ENCODE peak calls at places on chromosomes 5 and 9, in nine cellular contexts. X is stomach; A is caudate nucleus; J is H9; L is mammary epithelial cell; Q is CD8-positive, alpha-beta memory T cell; K is RWPE1; W is endothelial cell of umbilical vein; S is effector memory CD4-positive, alpha-beta T cell. U is an unnamed sample.

GRCh38 chr9:86944974-86945867 is 2.1 kb downstream of the GAS1 start:
- DNase-seq in J (peak), A (no peak), X (no peak), Q (no peak), S (no peak), K (no peak), L (peak), W (no peak), U (no peak)

GRCh38 chr5:50658243-50658642 is 8.2 kb upstream of the PARP8 start:
- DNase-seq in Q (no peak), W (no peak), L (no peak), K (no peak), S (no peak), J (no peak), A (no peak), X (no peak), U (no peak)

GRCh38 chr5:104421431-104421830 is 858.8 kb upstream of the NUDT12 start:
- DNase-seq in L (no peak), W (no peak), A (no peak), X (no peak), J (no peak), K (no peak), Q (no peak), S (no peak), U (no peak)

GRCh38 chr5:57841671-57842375 is 359.2 kb upstream of the ACTBL2 start:
- DNase-seq in W (peak), J (peak), L (peak), A (no peak), Q (no peak), K (peak), S (no peak), X (no peak), U (no peak)

GRCh38 chr9:77495834-77496671 is 152.1 kb downstream of the GNA14 start:
- DNase-seq in L (peak), X (no peak), W (peak), Q (no peak), S (no peak), K (peak), J (no peak), A (no peak), U (no peak)

GRCh38 chr5:42810905-42811590 is 644 bp downstream of the SELENOP start:
- DNase-seq in X (no peak), J (no peak), W (no peak), L (no peak), S (no peak), K (no peak), Q (no peak), A (no peak), U (no peak)

GRCh38 chr5:177419045-177419444 is 7.4 kb upstream of the GRK6 start:
- DNase-seq in J (no peak), W (no peak), S (no peak), L (peak), Q (no peak), X (no peak), A (no peak), K (no peak), U (no peak)

GRCh38 chr9:70091553-70091952 is 47.9 kb downstream of the MAMDC2 start:
- DNase-seq in K (no peak), W (no peak), X (no peak), A (no peak), J (no peak), S (no peak), Q (no peak), L (no peak), U (no peak)

GRCh38 chr9:119004618-119004990 is 364.6 kb downstream of the BRINP1 start:
- DNase-seq in K (no peak), A (no peak), X (peak), J (no peak), L (peak), W (no peak), Q (no peak), S (no peak), U (peak)

GRCh38 chr9:92954078-92954861 is 6.9 kb downstream of the FGD3 start:
- DNase-seq in L (peak), W (no peak), Q (peak), J (no peak), S (peak), K (peak), X (peak), A (no peak), U (no peak)

GRCh38 chr5:41270423-41271251 is 57.3 kb upstream of the C6 start:
- DNase-seq in Q (no peak), A (no peak), K (peak), L (peak), J (no peak), W (peak), S (no peak), X (peak), U (no peak)

GRCh38 chr9:3912817-3913216 is 387.0 kb upstream of the RFX3 start:
- DNase-seq in W (no peak), S (no peak), X (no peak), L (no peak), Q (no peak), J (no peak), K (no peak), A (no peak), U (no peak)

GRCh38 chr9:136547508-136548215 is 1.8 kb upstream of the NOTCH1 start:
- DNase-seq in X (no peak), Q (no peak), W (no peak), K (no peak), S (no peak), L (no peak), J (no peak), A (no peak), U (no peak)

GRCh38 chr9:77896269-77897245 is 135.1 kb downstream of the GNAQ start:
- DNase-seq in Q (no peak), L (no peak), S (no peak), K (no peak), W (peak), X (no peak), A (no peak), J (no peak), U (no peak)

GRCh38 chr5:149166128-149166527 is 24.8 kb downstream of the ABLIM3 start:
- DNase-seq in W (no peak), X (no peak), J (no peak), K (no peak), S (no peak), Q (no peak), L (peak), A (no peak), U (peak)

GRCh38 chr5:103375356-103375755 is 116.8 kb downstream of the MACIR start:
- DNase-seq in W (no peak), L (no peak), K (no peak), J (no peak), A (no peak), X (no peak), Q (no peak), S (no peak), U (no peak)

GRCh38 chr5:82150562-82150961 is 127.6 kb downstream of the RPS23 start:
- DNase-seq in K (no peak), S (no peak), Q (no peak), W (no peak), X (no peak), J (no peak), A (no peak), L (no peak), U (no peak)

GRCh38 chr9:86324901-86325300 is 29.3 kb downstream of the TUT7 start:
- DNase-seq in L (no peak), Q (no peak), X (no peak), J (no peak), K (no peak), W (no peak), S (no peak), A (no peak), U (no peak)

GRCh38 chr5:179953934-179954833 is 46.5 kb upstream of the TBC1D9B start:
- DNase-seq in S (no peak), X (no peak), L (peak), Q (no peak), J (no peak), K (no peak), W (no peak), A (no peak), U (no peak)

GRCh38 chr9:76757274-76757673 is 7.0 kb upstream of the PCA3 start:
- DNase-seq in A (no peak), Q (no peak), K (no peak), J (no peak), L (no peak), W (no peak), X (no peak), S (no peak), U (no peak)

GRCh38 chr9:91282292-91282691 is 79.4 kb downstream of the AUH start:
- DNase-seq in S (no peak), K (peak), X (no peak), J (no peak), W (no peak), A (no peak), L (peak), Q (no peak), U (no peak)

GRCh38 chr9:124721109-124721850 is 49.8 kb downstream of the NR6A1 start:
- DNase-seq in X (no peak), A (no peak), K (no peak), J (no peak), S (no peak), W (no peak), L (no peak), Q (no peak), U (no peak)

GRCh38 chr5:179553875-179554274 is 3.5 kb downstream of the RUFY1 start:
- DNase-seq in X (no peak), Q (no peak), J (peak), K (peak), L (peak), A (no peak), W (peak), S (no peak), U (no peak)

GRCh38 chr5:83434929-83435328 is 36.6 kb upstream of the VCAN start:
- DNase-seq in L (no peak), A (no peak), J (no peak), X (no peak), K (no peak), Q (no peak), W (no peak), S (no peak), U (no peak)

GRCh38 chr5:93191426-93191825 is 389.6 kb downstream of the NR2F1-AS1 start:
- DNase-seq in Q (no peak), L (no peak), X (no peak), K (no peak), A (no peak), W (no peak), S (no peak), J (no peak), U (no peak)

DNA sequence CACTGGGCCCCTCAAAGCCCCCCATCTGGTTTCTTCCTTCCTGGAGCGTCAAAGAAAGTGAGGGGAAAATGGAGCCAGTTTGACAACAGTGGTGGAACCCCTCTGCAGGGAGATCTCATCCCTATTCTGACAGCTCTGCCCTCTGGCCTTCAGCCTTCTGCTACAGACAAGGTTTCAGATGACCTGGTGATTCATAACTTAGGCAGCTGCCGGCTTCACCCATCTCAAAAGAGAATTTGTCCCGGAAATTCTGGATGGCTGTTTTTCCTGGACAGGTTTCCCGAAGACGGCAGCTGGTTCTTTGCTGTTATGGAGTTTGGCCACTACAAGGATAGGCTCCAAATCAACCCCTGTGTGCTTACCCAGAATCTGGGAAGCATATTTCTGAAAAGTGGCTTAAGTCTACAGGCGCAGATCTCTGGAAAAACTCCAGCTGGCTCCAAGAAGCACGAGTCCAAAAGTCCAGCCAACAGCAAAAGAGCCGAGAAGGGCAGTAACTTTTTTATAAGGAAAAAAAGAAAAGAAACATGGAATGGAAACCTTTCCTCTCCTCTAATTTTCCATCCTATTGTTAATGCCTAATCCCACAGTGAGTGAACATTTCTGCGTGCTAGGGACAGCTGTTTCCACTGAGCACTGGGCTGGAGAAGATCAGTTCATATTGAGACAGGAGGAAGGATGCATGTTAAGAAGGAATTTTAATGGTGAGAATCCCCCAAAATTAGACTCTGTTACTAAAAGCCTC is 54.5 kb downstream of the ZNF366 start:
- DNase-seq in S (no peak), L (peak), Q (no peak), X (peak), K (peak), J (no peak), A (no peak), W (peak), U (peak)
- H3K27ac ChIP-seq in S (no peak), L (peak), Q (no peak), X (peak), K (peak), J (no peak), A (peak), W (peak), U (peak)

DNA sequence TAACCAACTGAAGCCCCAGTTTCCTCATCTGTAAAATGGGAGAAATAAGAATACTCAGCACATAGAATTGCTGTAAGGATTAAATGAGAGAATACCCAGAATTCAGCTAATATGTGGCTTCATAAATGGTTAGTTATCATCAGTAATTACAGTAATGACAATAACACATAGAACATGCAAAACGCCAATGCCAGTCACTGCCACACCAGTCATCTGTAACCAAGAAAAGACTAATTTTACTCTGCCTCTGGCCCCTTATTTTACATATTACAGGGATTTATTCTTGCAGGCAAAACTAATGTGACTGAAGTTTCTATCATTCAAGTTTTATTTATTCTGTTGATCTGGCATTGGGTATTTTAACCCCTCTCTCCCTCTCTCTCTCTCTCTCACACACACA is 46.5 kb downstream of the EBF1 start:
- DNase-seq in Q (no peak), L (no peak), A (no peak), W (no peak), S (no peak), X (no peak), K (no peak), J (no peak), U (no peak)
- H3K27ac ChIP-seq in Q (no peak), L (no peak), A (no peak), W (no peak), S (no peak), X (no peak), K (no peak), J (no peak), U (peak)

GRCh38 chr5:17330386-17330785 is 113.0 kb downstream of the BASP1 start:
- DNase-seq in W (no peak), Q (no peak), K (no peak), J (no peak), S (no peak), A (no peak), L (no peak), X (no peak), U (no peak)

GRCh38 chr5:17326600-17327037 is 109.2 kb downstream of the BASP1 start:
- DNase-seq in X (no peak), A (no peak), W (no peak), S (no peak), L (no peak), Q (no peak), J (no peak), K (no peak), U (no peak)

GRCh38 chr5:17329566-17329965 is 112.1 kb downstream of the BASP1 start:
- DNase-seq in X (no peak), A (no peak), W (no peak), J (no peak), K (no peak), L (no peak), Q (no peak), S (no peak), U (no peak)

GRCh38 chr5:17325770-17326599 is 108.6 kb downstream of the BASP1 start:
- DNase-seq in S (no peak), L (no peak), W (no peak), Q (no peak), K (no peak), A (no peak), J (no peak), X (no peak), U (no peak)

GRCh38 chr5:17327048-17327447 is 109.6 kb downstream of the BASP1 start:
- DNase-seq in L (no peak), X (no peak), W (no peak), J (no peak), Q (no peak), K (no peak), S (no peak), A (no peak), U (no peak)
- H3K27ac ChIP-seq in L (no peak), X (no peak), W (no peak), J (no peak), Q (no peak), K (no peak), S (no peak), A (no peak), U (no peak)

GRCh38 chr5:71751422-71751821 is 32.3 kb downstream of the CARTPT start:
- DNase-seq in J (no peak), K (no peak), S (no peak), Q (no peak), A (no peak), W (no peak), X (no peak), L (no peak), U (peak)
- H3K27ac ChIP-seq in J (no peak), K (no peak), S (no peak), Q (no peak), A (no peak), W (no peak), X (no peak), L (no peak), U (no peak)

DNA sequence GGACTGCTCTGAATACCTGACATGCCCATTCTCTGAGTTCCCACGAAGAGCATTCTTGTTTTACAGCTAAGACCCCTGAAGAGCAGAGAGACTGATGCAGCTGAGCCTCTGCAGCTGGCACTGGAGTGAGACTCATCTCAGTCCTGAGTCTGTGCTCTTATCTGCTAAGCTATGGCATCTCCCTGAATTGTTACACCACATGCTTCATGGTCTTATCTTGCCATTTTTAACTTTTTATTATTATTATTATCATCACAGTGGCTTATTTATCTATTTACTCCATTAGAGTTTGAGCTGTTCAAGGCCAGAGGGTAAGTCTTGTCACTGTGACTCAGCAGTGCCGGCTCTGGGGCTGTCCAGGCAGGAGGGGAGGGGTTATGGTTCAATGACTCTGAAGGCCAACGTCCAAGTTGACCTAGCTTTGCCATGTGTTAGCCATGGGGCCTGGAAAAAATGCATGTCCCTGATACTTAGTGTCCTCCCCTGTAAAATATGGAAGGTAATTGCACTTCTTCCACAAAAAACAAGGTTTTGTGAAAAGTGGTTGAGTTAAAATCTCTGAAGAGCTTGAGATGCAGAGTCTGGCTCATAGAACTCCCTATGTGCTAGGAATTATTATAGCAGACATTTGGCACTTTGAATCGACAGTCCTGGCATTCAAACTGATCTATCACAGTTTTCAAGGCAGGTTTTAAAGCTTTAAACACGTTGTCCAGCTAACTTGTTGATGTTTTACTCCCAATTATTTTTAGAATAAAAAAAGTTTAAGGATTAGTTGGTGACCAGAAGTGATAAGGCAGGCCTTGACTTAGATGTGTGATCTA is 94.6 kb downstream of the ALDH1A1 start:
- DNase-seq in X (peak), J (no peak), K (no peak), L (no peak), W (peak), A (no peak), S (no peak), Q (no peak), U (no peak)
- H3K27ac ChIP-seq in X (peak), J (no peak), K (no peak), L (no peak), W (peak), A (no peak), S (no peak), Q (no peak), U (peak)

DNA sequence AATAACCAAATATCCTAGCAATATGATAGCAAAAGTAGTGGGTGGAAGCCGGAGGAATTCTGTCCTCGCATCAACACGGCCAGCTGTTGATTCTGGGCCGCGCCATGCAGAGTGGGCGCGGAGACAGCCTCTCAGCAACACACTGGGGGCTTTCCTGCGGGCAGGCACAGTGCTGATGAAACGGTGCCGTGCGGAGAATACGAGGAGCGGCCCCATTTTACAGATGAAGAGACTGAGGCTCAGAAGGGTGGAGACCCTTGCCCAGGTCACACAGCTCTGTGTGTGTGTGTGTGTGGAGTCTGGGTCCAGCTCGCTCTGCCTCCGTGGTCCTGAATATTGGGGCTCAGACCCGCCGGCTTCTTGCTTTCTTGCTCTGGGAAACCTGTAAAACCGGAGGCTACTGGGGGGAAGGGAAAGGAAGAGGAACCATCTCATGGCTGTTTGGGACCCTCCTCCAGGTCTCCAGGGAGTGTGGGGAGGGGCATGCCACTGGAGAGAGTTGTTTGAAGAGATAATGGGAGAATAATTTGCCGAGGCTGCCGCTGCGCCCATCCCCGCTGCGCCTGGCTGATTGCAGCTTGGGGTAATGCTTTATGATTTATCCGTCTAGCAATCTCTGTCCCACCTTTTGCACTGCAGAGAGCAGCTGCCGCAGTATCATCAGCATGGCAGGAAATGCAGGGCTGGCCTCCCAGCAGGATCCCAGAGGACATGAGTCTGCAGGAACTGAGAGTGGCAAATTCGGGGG is 36.6 kb downstream of the NCS1 start:
- DNase-seq in K (no peak), W (no peak), S (no peak), Q (no peak), A (no peak), L (no peak), J (no peak), X (no peak), U (no peak)
- H3K27ac ChIP-seq in K (peak), W (no peak), S (no peak), Q (no peak), A (peak), L (no peak), J (no peak), X (peak), U (peak)

GRCh38 chr5:151153300-151153699 is 4.3 kb downstream of the ANXA6 start:
- DNase-seq in K (no peak), X (no peak), J (no peak), A (no peak), W (no peak), L (no peak), S (no peak), Q (no peak), U (no peak)
- H3K27ac ChIP-seq in K (no peak), X (peak), J (no peak), A (no peak), W (no peak), L (no peak), S (peak), Q (no peak), U (peak)

DNA sequence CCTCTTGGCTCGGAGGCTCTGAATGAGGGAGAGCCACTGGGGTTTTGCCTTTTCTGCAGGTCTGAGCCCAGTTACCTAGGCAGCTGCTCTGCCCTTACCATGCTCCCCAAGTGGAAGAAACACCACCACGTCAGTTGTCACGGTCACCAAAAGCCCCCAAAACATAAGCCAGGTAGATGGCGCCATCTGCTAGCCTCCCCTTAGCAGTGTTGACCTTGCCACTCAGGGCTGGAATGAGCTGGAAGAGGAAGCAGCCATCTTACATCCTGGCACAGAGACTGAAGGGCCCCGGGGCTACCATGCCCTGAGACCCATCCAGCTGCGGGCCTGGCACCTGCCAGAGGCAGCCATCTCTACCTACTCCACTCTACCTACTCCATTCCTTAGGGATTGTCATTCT is 7.4 kb downstream of the ZER1 start:
- DNase-seq in W (no peak), X (no peak), S (no peak), J (peak), Q (no peak), K (no peak), A (no peak), L (no peak), U (no peak)
- H3K27ac ChIP-seq in W (no peak), X (no peak), S (no peak), J (no peak), Q (no peak), K (no peak), A (no peak), L (no peak), U (no peak)

GRCh38 chr9:134439368-134439784 is 113.1 kb downstream of the RXRA start:
- DNase-seq in W (no peak), Q (no peak), L (no peak), S (no peak), J (no peak), K (no peak), X (no peak), A (no peak), U (no peak)
- H3K27ac ChIP-seq in W (no peak), Q (no peak), L (no peak), S (no peak), J (no peak), K (peak), X (no peak), A (no peak), U (peak)